ENCODE peak calls at places on chromosome 14, in five cellular contexts. O, U, J, H and C are unnamed samples.

GRCh38 chr14:103463149-103463548 is 59.5 kb downstream of the CKB start:
- DNase-seq in J (no peak), H (no peak), O (no peak), U (no peak), C (no peak)

GRCh38 chr14:63717704-63718103 is 10.2 kb downstream of the SGPP1 start:
- DNase-seq in H (no peak), U (no peak), O (peak), J (no peak), C (no peak)

GRCh38 chr14:71695603-71696350 is 236.5 kb upstream of the RGS6 start:
- DNase-seq in O (no peak), H (no peak), J (no peak), U (no peak), C (no peak)

GRCh38 chr14:100677925-100678765 is 48.5 kb upstream of the DLK1 start:
- DNase-seq in J (no peak), H (no peak), U (peak), O (peak), C (no peak)

GRCh38 chr14:101878222-101879211 is 85.9 kb upstream of the DYNC1H1 start:
- DNase-seq in U (no peak), J (no peak), O (no peak), H (no peak), C (no peak)

GRCh38 chr14:60317609-60318008 is 68.6 kb downstream of the PPM1A start:
- DNase-seq in O (no peak), J (no peak), U (no peak), H (no peak), C (no peak)

GRCh38 chr14:34110531-34110930 is 159.7 kb upstream of the EGLN3 start:
- DNase-seq in H (no peak), O (no peak), J (no peak), U (no peak), C (no peak)

GRCh38 chr14:79663453-79663852 is 547.9 kb downstream of the DIO2 start:
- DNase-seq in U (no peak), J (no peak), O (no peak), H (no peak), C (no peak)

GRCh38 chr14:69013943-69014782 is 35.1 kb upstream of the ACTN1 start:
- DNase-seq in J (no peak), U (peak), H (peak), O (peak), C (no peak)

GRCh38 chr14:32534145-32534544 is 205.0 kb downstream of the AKAP6 start:
- DNase-seq in H (no peak), O (no peak), U (no peak), J (no peak), C (no peak)

DNA sequence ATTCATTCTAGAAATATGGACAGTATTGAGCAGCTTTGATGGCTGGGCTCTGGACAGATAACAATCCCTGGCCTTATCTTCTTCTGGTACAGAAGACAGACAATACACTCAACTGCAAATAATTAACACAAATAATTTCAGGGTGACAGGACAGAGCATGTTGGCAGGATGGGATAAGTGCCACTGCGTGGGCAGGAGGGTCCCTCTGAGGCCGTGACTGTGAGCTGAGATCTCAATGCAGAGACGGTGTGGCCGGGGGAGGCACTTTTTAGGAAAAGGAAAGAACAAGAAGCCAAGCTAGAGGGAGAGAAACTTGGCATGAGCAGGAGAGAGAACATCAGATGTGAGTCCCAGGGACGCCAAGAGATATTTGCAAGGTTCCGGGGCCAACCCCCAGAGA is 8.1 kb downstream of the SYNE3 start:
- DNase-seq in O (no peak), J (no peak), U (no peak), H (no peak), C (no peak)
- TF ChIP-seq CTCF in O (no peak), J (no peak), U (no peak), H (no peak), C (no peak)

GRCh38 chr14:37591311-37591940 is 3.6 kb downstream of the FOXA1 start:
- DNase-seq in J (no peak), U (no peak), O (no peak), H (peak), C (peak)
- TF ChIP-seq CTCF in J (peak), U (no peak), O (no peak), H (no peak), C (no peak)

GRCh38 chr14:54567224-54567633 is 301 bp downstream of the SAMD4A start:
- DNase-seq in J (peak), O (no peak), U (no peak), H (peak), C (no peak)

GRCh38 chr14:54566152-54566409 is 847 bp upstream of the SAMD4A start:
- DNase-seq in U (no peak), O (no peak), J (no peak), H (no peak), C (no peak)

GRCh38 chr14:54565236-54566151 is 1.4 kb upstream of the SAMD4A start:
- DNase-seq in O (peak), J (peak), U (peak), H (peak), C (peak)

GRCh38 chr14:54567634-54568561 is 970 bp downstream of the SAMD4A start:
- DNase-seq in J (no peak), H (peak), O (peak), U (peak), C (peak)

DNA sequence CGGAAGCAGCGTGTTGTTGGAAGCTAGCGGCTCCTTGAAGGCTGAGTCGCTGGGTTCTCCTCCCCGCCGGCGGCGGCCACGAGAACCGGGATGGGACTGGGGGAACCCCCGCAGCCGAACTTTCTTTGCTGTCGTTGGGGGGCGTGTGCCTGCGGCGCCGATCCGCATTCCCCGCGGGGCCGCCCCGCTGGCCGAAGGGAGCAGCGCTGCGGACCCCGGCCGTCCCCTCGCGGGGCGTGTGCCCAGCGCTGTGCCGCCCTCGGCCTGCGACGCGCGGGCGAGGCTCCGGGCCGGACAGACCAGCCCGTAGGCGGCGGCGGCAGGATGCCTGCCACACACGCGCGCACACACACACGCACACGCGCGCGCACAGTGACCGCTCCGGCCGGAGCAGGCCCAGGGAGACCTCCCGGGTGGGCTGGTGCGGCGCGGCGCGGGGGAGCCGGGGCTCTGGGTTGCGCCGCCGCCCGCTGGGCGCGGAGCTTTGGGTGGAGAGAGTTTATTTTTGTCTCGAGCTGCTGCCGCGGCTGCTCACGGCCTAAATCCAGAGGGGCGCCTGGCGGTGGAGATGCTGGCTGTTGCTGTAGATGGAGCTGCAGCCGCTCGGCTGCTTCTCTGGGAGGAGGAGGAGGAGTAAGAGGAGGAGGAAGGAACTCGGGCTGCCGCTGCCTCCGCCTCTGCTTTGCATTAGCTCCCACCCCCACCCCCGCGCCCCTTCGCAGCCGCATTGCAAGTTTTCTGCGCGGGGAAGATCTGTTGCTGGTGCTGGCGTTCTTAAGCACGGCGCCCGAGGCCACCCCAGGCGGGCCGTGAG is at the start of gene SAMD4A:
- DNase-seq in H (peak), J (peak), U (peak), O (peak), C (peak)
- TF ChIP-seq CTCF in H (no peak), J (peak), U (peak), O (peak), C (no peak)

GRCh38 chr14:87113286-87113685 is 879.7 kb downstream of the GALC start:
- DNase-seq in H (no peak), U (no peak), O (no peak), J (no peak), C (no peak)
- TF ChIP-seq CTCF in H (no peak), U (no peak), O (no peak), J (peak), C (peak)

GRCh38 chr14:91996951-91997371 is 42.9 kb downstream of the TRIP11 start:
- DNase-seq in J (no peak), H (no peak), O (peak), U (no peak), C (no peak)
- TF ChIP-seq CTCF in J (peak), H (no peak), O (peak), U (peak), C (peak)

GRCh38 chr14:21825147-21825743 is 151.6 kb upstream of the OR4E1 start:
- DNase-seq in J (no peak), U (no peak), O (no peak), H (peak), C (peak)
- TF ChIP-seq CTCF in J (peak), U (no peak), O (no peak), H (peak), C (peak)

GRCh38 chr14:89013098-89013504 is 188.7 kb downstream of the TTC8 start:
- DNase-seq in O (no peak), U (no peak), H (peak), J (no peak), C (no peak)
- TF ChIP-seq CTCF in O (peak), U (no peak), H (no peak), J (peak), C (no peak)

GRCh38 chr14:93214598-93214997 is 7.5 kb downstream of the UBR7 start:
- DNase-seq in J (no peak), O (no peak), U (no peak), H (no peak), C (no peak)

GRCh38 chr14:93220509-93220908 is 13.5 kb downstream of the UBR7 start:
- DNase-seq in U (no peak), O (no peak), H (no peak), J (no peak), C (no peak)

GRCh38 chr14:93223565-93223964 is 16.5 kb downstream of the UBR7 start:
- DNase-seq in U (no peak), H (no peak), J (no peak), O (no peak), C (no peak)

GRCh38 chr14:93219103-93219726 is 12.2 kb downstream of the UBR7 start:
- DNase-seq in O (peak), H (peak), U (no peak), J (no peak), C (no peak)
- TF ChIP-seq CTCF in O (peak), H (no peak), U (peak), J (peak), C (peak)